ENCODE peak calls at places on chromosome 17, in five cellular contexts. S is A549, D is ovary, X is sigmoid colon, E is IMR-90. L is an unnamed sample.

GRCh38 chr17:63278731-63279442 is 167.2 kb downstream of the CYB561 start:
- DNase-seq in S (no peak), D (no peak), E (no peak), X (no peak), L (no peak)

GRCh38 chr17:81832608-81833159 is 407 bp downstream of the MCRIP1 start:
- DNase-seq in E (no peak), X (no peak), S (no peak), D (peak), L (no peak)

GRCh38 chr17:73433501-73433900 is 121.7 kb upstream of the CDC42EP4 start:
- DNase-seq in D (no peak), S (no peak), X (no peak), E (no peak), L (no peak)

GRCh38 chr17:77842148-77842905 is 116.2 kb upstream of the TNRC6C start:
- DNase-seq in S (no peak), D (no peak), E (peak), X (peak), L (no peak)

GRCh38 chr17:40443196-40443987 is at the start of gene IGFBP4:
- DNase-seq in X (peak), D (peak), E (peak), S (peak), L (peak)

GRCh38 chr17:70896843-70897242 is 727.5 kb downstream of the KCNJ2 start:
- DNase-seq in E (no peak), X (no peak), S (no peak), D (no peak), L (no peak)

GRCh38 chr17:62761884-62762283 is 46.2 kb downstream of the MARCHF10 start:
- DNase-seq in X (no peak), D (no peak), S (no peak), E (no peak), L (no peak)

GRCh38 chr17:83136931-83137330 is 57.5 kb downstream of the METRNL start:
- DNase-seq in S (no peak), E (no peak), D (no peak), X (peak), L (no peak)

GRCh38 chr17:32795339-32795979 is 81.5 kb downstream of the MYO1D start:
- DNase-seq in X (no peak), S (no peak), E (no peak), D (no peak), L (no peak)

GRCh38 chr17:22460461-22461063 is 768.2 kb downstream of the KCNJ18 start:
- DNase-seq in S (no peak), D (no peak), E (no peak), X (no peak), L (no peak)

GRCh38 chr17:32831627-32832243 is 45.2 kb downstream of the MYO1D start:
- DNase-seq in D (no peak), E (no peak), X (no peak), S (no peak), L (no peak)

GRCh38 chr17:66469890-66470289 is 167.5 kb downstream of the PRKCA start:
- DNase-seq in X (no peak), S (no peak), D (no peak), E (no peak), L (no peak)

GRCh38 chr17:31357831-31358400 is 33.6 kb upstream of the RAB11FIP4 start:
- DNase-seq in E (peak), D (no peak), X (no peak), S (peak), L (no peak)

GRCh38 chr17:29256116-29256515 is 9.5 kb downstream of the CRYBA1 start:
- DNase-seq in D (no peak), E (no peak), S (no peak), X (no peak), L (no peak)

GRCh38 chr17:29253037-29253436 is 6.4 kb downstream of the CRYBA1 start:
- DNase-seq in S (no peak), X (no peak), D (no peak), E (no peak), L (no peak)

GRCh38 chr17:29256735-29257466 is 10.2 kb downstream of the CRYBA1 start:
- DNase-seq in E (peak), X (no peak), S (no peak), D (no peak), L (no peak)

GRCh38 chr17:29251969-29252866 is 5.6 kb downstream of the CRYBA1 start:
- DNase-seq in S (peak), D (no peak), X (no peak), E (peak), L (no peak)

GRCh38 chr17:29257756-29258155 is 11.1 kb downstream of the CRYBA1 start:
- DNase-seq in D (no peak), X (no peak), E (peak), S (no peak), L (no peak)
- H3K4me3 ChIP-seq in D (no peak), X (no peak), E (no peak), S (no peak), L (no peak)

GRCh38 chr17:18043491-18043890 is 4.3 kb downstream of the GID4 start:
- DNase-seq in S (peak), X (no peak), D (no peak), E (peak), L (no peak)

GRCh38 chr17:18044609-18045008 is 5.4 kb downstream of the GID4 start:
- DNase-seq in D (no peak), E (no peak), S (no peak), X (no peak), L (no peak)

GRCh38 chr17:18042969-18043368 is 3.8 kb downstream of the GID4 start:
- DNase-seq in E (no peak), D (no peak), S (no peak), X (no peak), L (no peak)

GRCh38 chr17:18041776-18042175 is 2.6 kb downstream of the GID4 start:
- DNase-seq in X (no peak), E (peak), D (no peak), S (peak), L (peak)

DNA sequence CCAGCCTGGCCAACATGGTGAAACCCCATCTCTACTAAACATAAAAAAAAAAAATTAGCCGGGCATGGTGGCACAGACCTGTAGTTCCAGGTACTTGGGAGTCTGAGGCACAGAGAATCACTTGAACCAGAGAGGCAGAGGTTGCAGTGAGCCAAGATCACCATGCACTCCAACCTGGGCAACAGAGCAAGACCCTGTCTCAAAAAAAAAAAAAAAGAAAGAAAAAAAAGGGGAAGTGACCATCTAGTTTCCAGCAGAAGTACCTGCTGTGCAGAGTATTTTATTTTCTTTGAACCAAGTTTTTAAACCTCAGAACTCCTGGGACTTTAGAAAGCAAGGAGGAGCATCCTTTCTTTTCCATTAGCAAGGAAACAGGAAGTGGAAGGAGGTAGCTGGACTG is 6.5 kb downstream of the GID4 start:
- DNase-seq in S (no peak), X (no peak), E (no peak), D (no peak), L (no peak)
- TF ChIP-seq CTCF in S (no peak), X (no peak), E (no peak), D (no peak), L (no peak)

GRCh38 chr17:48998557-48999440 is 1.6 kb downstream of the IGF2BP1 start:
- DNase-seq in X (no peak), S (peak), E (peak), D (no peak), L (no peak)
- H3K4me3 ChIP-seq in X (no peak), S (peak), E (peak), D (no peak), L (no peak)

GRCh38 chr17:7253082-7253481 is 1.1 kb downstream of the ELP5 start:
- DNase-seq in D (no peak), X (no peak), S (no peak), E (no peak), L (no peak)

GRCh38 chr17:7254511-7254910 is 2.5 kb downstream of the ELP5 start:
- DNase-seq in S (no peak), E (no peak), X (no peak), D (no peak), L (no peak)

GRCh38 chr17:7250655-7251329 is 742 bp downstream of the CTDNEP1 start:
- DNase-seq in E (no peak), X (no peak), S (no peak), D (peak), L (no peak)

GRCh38 chr17:7251330-7252175 is at the start of gene CTDNEP1:
- DNase-seq in X (peak), D (peak), S (peak), E (peak), L (peak)

GRCh38 chr17:7252176-7253043 is at the start of gene ELP5:
- DNase-seq in X (peak), E (peak), S (peak), D (peak), L (peak)
- TF ChIP-seq CTCF in X (no peak), E (peak), S (peak), D (no peak), L (peak)

GRCh38 chr17:52148969-52149351 is 9.6 kb downstream of the CA10 start:
- DNase-seq in D (no peak), E (no peak), S (no peak), X (no peak), L (no peak)
- H3K4me3 ChIP-seq in D (no peak), E (no peak), S (no peak), X (no peak), L (no peak)